ENCODE peak calls at places on chromosomes 3 and 15, in ten cellular contexts. One of them, this sample, is unnamed.

GRCh38 chr15:60729850-60730458 is 251.0 kb upstream of the ICE2 start:
- DNase-seq in colonic mucosa: no peak
- DNase-seq in foreskin fibroblast: no peak
- DNase-seq in B cell: no peak
- DNase-seq in sigmoid colon: no peak
- DNase-seq in transverse colon: no peak
- DNase-seq in fibroblast of lung: no peak
- DNase-seq in breast epithelium: no peak
- DNase-seq in PC-3: no peak
- DNase-seq in fibroblast of the aortic adventitia: no peak
- DNase-seq in this sample: no peak

GRCh38 chr15:85120351-85121113 is 138.9 kb downstream of the PDE8A start:
- DNase-seq in sigmoid colon: no peak
- DNase-seq in fibroblast of lung: no peak
- DNase-seq in transverse colon: no peak
- DNase-seq in PC-3: no peak
- DNase-seq in B cell: no peak
- DNase-seq in breast epithelium: no peak
- DNase-seq in colonic mucosa: no peak
- DNase-seq in fibroblast of the aortic adventitia: no peak
- DNase-seq in foreskin fibroblast: no peak
- DNase-seq in this sample: no peak

GRCh38 chr15:66287461-66288055 is 5.8 kb upstream of the DIS3L start:
- DNase-seq in sigmoid colon: no peak
- DNase-seq in foreskin fibroblast: peak
- DNase-seq in fibroblast of lung: no peak
- DNase-seq in breast epithelium: no peak
- DNase-seq in fibroblast of the aortic adventitia: peak
- DNase-seq in colonic mucosa: no peak
- DNase-seq in PC-3: peak
- DNase-seq in B cell: no peak
- DNase-seq in transverse colon: no peak
- DNase-seq in this sample: no peak

GRCh38 chr3:194574639-194575483 is 58.4 kb downstream of the TMEM44 start:
- DNase-seq in sigmoid colon: no peak
- DNase-seq in breast epithelium: no peak
- DNase-seq in foreskin fibroblast: peak
- DNase-seq in colonic mucosa: no peak
- DNase-seq in fibroblast of the aortic adventitia: peak
- DNase-seq in transverse colon: no peak
- DNase-seq in fibroblast of lung: peak
- DNase-seq in PC-3: peak
- DNase-seq in B cell: no peak
- DNase-seq in this sample: no peak

GRCh38 chr3:123559040-123559861 is 25.6 kb downstream of the HACD2 start:
- DNase-seq in sigmoid colon: no peak
- DNase-seq in PC-3: peak
- DNase-seq in fibroblast of lung: peak
- DNase-seq in colonic mucosa: no peak
- DNase-seq in foreskin fibroblast: peak
- DNase-seq in B cell: no peak
- DNase-seq in fibroblast of the aortic adventitia: peak
- DNase-seq in transverse colon: no peak
- DNase-seq in breast epithelium: no peak
- DNase-seq in this sample: no peak

GRCh38 chr3:112555535-112556170 is 6.1 kb downstream of the ATG3 start:
- DNase-seq in fibroblast of lung: no peak
- DNase-seq in transverse colon: no peak
- DNase-seq in fibroblast of the aortic adventitia: no peak
- DNase-seq in sigmoid colon: no peak
- DNase-seq in breast epithelium: no peak
- DNase-seq in foreskin fibroblast: no peak
- DNase-seq in B cell: no peak
- DNase-seq in colonic mucosa: no peak
- DNase-seq in PC-3: peak
- DNase-seq in this sample: no peak

GRCh38 chr3:195395208-195395816 is 47.5 kb downstream of the ACAP2 start:
- DNase-seq in foreskin fibroblast: no peak
- DNase-seq in PC-3: no peak
- DNase-seq in fibroblast of lung: no peak
- DNase-seq in sigmoid colon: no peak
- DNase-seq in breast epithelium: no peak
- DNase-seq in transverse colon: no peak
- DNase-seq in fibroblast of the aortic adventitia: no peak
- DNase-seq in B cell: no peak
- DNase-seq in colonic mucosa: no peak
- DNase-seq in this sample: no peak

GRCh38 chr15:33644319-33644718 is 324.0 kb upstream of the CHRM5 start:
- DNase-seq in fibroblast of lung: no peak
- DNase-seq in breast epithelium: no peak
- DNase-seq in colonic mucosa: no peak
- DNase-seq in fibroblast of the aortic adventitia: no peak
- DNase-seq in sigmoid colon: no peak
- DNase-seq in PC-3: no peak
- DNase-seq in foreskin fibroblast: no peak
- DNase-seq in B cell: no peak
- DNase-seq in transverse colon: no peak
- DNase-seq in this sample: no peak

GRCh38 chr3:54069961-54070360 is 52.4 kb upstream of the CACNA2D3 start:
- DNase-seq in transverse colon: no peak
- DNase-seq in fibroblast of lung: no peak
- DNase-seq in fibroblast of the aortic adventitia: no peak
- DNase-seq in sigmoid colon: no peak
- DNase-seq in breast epithelium: no peak
- DNase-seq in foreskin fibroblast: no peak
- DNase-seq in colonic mucosa: no peak
- DNase-seq in PC-3: no peak
- DNase-seq in B cell: no peak
- DNase-seq in this sample: no peak

GRCh38 chr3:32778389-32778788 is 39.4 kb upstream of the TRIM71 start:
- DNase-seq in sigmoid colon: peak
- DNase-seq in foreskin fibroblast: no peak
- DNase-seq in PC-3: no peak
- DNase-seq in B cell: no peak
- DNase-seq in fibroblast of lung: no peak
- DNase-seq in fibroblast of the aortic adventitia: no peak
- DNase-seq in transverse colon: no peak
- DNase-seq in colonic mucosa: no peak
- DNase-seq in breast epithelium: no peak
- DNase-seq in this sample: no peak
- TF ChIP-seq CTCF in sigmoid colon: no peak
- TF ChIP-seq CTCF in foreskin fibroblast: no peak
- TF ChIP-seq CTCF in PC-3: no peak
- TF ChIP-seq CTCF in B cell: no peak
- TF ChIP-seq CTCF in fibroblast of lung: no peak
- TF ChIP-seq CTCF in fibroblast of the aortic adventitia: no peak
- TF ChIP-seq CTCF in transverse colon: no peak
- TF ChIP-seq CTCF in colonic mucosa: no peak
- TF ChIP-seq CTCF in breast epithelium: no peak
- TF ChIP-seq CTCF in this sample: no peak

DNA sequence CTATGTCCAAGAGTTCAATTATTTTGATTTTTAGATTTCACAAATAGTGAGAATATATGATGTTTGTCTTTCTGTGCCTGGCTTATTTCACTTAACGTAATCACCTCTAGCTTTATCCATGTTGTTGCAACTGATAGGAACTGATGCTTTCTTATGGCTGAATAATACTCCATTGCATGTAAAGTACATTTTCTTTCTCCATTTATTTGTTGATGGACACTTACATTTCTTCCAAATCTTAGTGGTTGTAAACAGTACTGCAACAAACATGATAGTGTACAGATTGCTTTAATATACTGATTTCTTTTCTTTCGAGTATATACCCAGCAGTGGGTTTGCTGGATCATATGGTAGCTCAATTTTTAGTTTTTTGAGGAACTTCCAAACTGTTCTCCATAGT is 600.6 kb upstream of the SEMA6D start:
- DNase-seq in transverse colon: no peak
- DNase-seq in PC-3: no peak
- DNase-seq in B cell: no peak
- DNase-seq in foreskin fibroblast: no peak
- DNase-seq in breast epithelium: no peak
- DNase-seq in sigmoid colon: no peak
- DNase-seq in colonic mucosa: no peak
- DNase-seq in fibroblast of lung: no peak
- DNase-seq in fibroblast of the aortic adventitia: no peak
- DNase-seq in this sample: no peak
- TF ChIP-seq CTCF in transverse colon: no peak
- TF ChIP-seq CTCF in PC-3: no peak
- TF ChIP-seq CTCF in B cell: no peak
- TF ChIP-seq CTCF in foreskin fibroblast: no peak
- TF ChIP-seq CTCF in breast epithelium: no peak
- TF ChIP-seq CTCF in sigmoid colon: no peak
- TF ChIP-seq CTCF in colonic mucosa: no peak
- TF ChIP-seq CTCF in fibroblast of lung: no peak
- TF ChIP-seq CTCF in fibroblast of the aortic adventitia: peak
- TF ChIP-seq CTCF in this sample: peak

DNA sequence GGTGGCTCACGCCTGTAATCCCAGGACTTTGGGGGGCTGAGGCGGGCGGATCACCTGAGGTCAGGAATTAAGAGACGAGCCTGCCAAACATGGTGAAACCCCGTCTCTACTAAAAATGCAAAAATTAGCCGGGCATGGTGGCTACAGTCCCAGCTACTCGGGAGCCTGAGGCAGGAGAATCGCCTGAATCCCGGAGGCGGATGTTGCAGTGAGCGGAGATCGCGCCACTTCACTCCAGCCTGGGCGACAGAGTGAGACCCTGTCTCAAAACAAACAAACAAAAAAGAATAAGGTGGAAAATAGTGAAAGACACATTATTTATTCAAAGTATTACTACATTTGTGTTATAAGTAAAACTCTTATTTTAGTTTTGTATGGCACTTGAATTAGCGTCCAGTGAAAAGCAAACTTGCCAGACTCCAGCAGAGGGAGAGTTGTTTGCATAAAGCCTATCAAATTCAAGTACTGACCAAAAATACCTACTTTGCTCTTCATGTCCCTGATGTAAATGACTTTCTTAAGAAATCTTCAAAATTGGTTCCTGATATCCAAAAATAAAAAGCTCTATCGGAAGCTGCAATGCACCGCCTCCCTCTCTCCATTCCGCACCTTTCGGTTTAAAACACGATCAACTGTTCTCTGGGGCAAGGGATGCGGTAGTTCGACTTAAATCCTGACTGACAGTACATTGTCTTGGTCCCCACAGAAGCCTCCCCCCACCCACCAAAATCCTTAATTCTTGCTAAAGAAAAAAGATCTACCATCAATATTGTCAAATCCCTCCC is 1.2 kb downstream of the TRPM7 start:
- DNase-seq in transverse colon: no peak
- DNase-seq in B cell: no peak
- DNase-seq in fibroblast of lung: peak
- DNase-seq in fibroblast of the aortic adventitia: peak
- DNase-seq in colonic mucosa: no peak
- DNase-seq in foreskin fibroblast: peak
- DNase-seq in sigmoid colon: no peak
- DNase-seq in PC-3: peak
- DNase-seq in breast epithelium: no peak
- DNase-seq in this sample: no peak
- TF ChIP-seq CTCF in transverse colon: no peak
- TF ChIP-seq CTCF in B cell: no peak
- TF ChIP-seq CTCF in fibroblast of lung: peak
- TF ChIP-seq CTCF in fibroblast of the aortic adventitia: peak
- TF ChIP-seq CTCF in colonic mucosa: no peak
- TF ChIP-seq CTCF in foreskin fibroblast: no peak
- TF ChIP-seq CTCF in sigmoid colon: no peak
- TF ChIP-seq CTCF in PC-3: no peak
- TF ChIP-seq CTCF in breast epithelium: no peak
- TF ChIP-seq CTCF in this sample: peak

GRCh38 chr3:71018794-71019193 is 564.7 kb downstream of the FOXP1 start:
- DNase-seq in breast epithelium: no peak
- DNase-seq in fibroblast of the aortic adventitia: no peak
- DNase-seq in B cell: no peak
- DNase-seq in PC-3: no peak
- DNase-seq in colonic mucosa: no peak
- DNase-seq in transverse colon: no peak
- DNase-seq in fibroblast of lung: no peak
- DNase-seq in sigmoid colon: no peak
- DNase-seq in foreskin fibroblast: no peak
- DNase-seq in this sample: no peak

GRCh38 chr3:71025010-71025409 is 558.5 kb downstream of the FOXP1 start:
- DNase-seq in PC-3: peak
- DNase-seq in breast epithelium: no peak
- DNase-seq in transverse colon: no peak
- DNase-seq in fibroblast of lung: no peak
- DNase-seq in sigmoid colon: no peak
- DNase-seq in fibroblast of the aortic adventitia: no peak
- DNase-seq in B cell: no peak
- DNase-seq in colonic mucosa: no peak
- DNase-seq in foreskin fibroblast: no peak
- DNase-seq in this sample: no peak

GRCh38 chr3:71025516-71025915 is 558.0 kb downstream of the FOXP1 start:
- DNase-seq in breast epithelium: no peak
- DNase-seq in B cell: no peak
- DNase-seq in sigmoid colon: no peak
- DNase-seq in colonic mucosa: no peak
- DNase-seq in fibroblast of the aortic adventitia: no peak
- DNase-seq in fibroblast of lung: no peak
- DNase-seq in transverse colon: no peak
- DNase-seq in PC-3: peak
- DNase-seq in foreskin fibroblast: no peak
- DNase-seq in this sample: no peak

GRCh38 chr3:71026634-71027578 is 556.6 kb downstream of the FOXP1 start:
- DNase-seq in transverse colon: no peak
- DNase-seq in foreskin fibroblast: peak
- DNase-seq in fibroblast of the aortic adventitia: peak
- DNase-seq in colonic mucosa: no peak
- DNase-seq in sigmoid colon: no peak
- DNase-seq in fibroblast of lung: no peak
- DNase-seq in PC-3: peak
- DNase-seq in breast epithelium: no peak
- DNase-seq in B cell: no peak
- DNase-seq in this sample: no peak

DNA sequence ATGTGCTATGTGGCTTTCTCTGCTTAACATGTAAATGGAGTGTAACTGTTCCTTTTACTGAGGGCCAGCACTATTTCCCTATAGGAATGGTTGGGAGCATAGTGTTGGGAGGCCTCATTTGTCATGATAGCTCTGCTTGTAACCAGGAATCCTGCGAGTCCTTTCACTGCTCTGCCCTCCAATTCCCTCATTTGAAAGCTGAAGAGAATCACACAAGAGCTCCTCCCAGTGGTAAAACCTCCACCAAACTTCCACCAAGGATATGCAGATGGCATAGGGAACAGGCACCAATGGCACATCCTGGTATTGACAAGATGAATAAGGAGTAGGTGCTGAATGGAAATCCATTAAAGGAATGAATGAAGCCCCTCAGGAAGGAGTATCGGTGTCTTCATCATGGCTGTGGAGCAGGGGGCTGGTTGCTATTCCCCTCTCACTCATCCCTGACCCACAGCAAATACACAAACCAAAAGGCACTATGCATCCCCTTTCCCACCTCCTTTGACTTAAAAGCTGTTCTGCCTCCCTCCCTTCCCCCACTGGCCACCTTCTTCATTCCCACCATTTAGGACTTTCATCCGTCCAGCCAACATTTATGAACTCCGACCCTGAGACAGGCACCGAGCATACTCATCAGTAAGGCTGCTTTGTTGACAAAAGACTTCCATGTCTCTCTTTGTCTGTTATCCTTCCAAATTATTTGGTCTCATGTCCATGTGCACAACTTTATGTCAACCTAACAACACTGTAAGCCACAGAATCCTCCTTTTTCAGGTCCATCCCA is 560.8 kb downstream of the FOXP1 start:
- DNase-seq in B cell: no peak
- DNase-seq in breast epithelium: no peak
- DNase-seq in sigmoid colon: no peak
- DNase-seq in colonic mucosa: no peak
- DNase-seq in fibroblast of lung: peak
- DNase-seq in transverse colon: no peak
- DNase-seq in foreskin fibroblast: no peak
- DNase-seq in fibroblast of the aortic adventitia: peak
- DNase-seq in PC-3: peak
- DNase-seq in this sample: no peak
- TF ChIP-seq CTCF in B cell: no peak
- TF ChIP-seq CTCF in breast epithelium: no peak
- TF ChIP-seq CTCF in sigmoid colon: no peak
- TF ChIP-seq CTCF in colonic mucosa: no peak
- TF ChIP-seq CTCF in fibroblast of lung: peak
- TF ChIP-seq CTCF in transverse colon: no peak
- TF ChIP-seq CTCF in foreskin fibroblast: no peak
- TF ChIP-seq CTCF in fibroblast of the aortic adventitia: peak
- TF ChIP-seq CTCF in PC-3: peak
- TF ChIP-seq CTCF in this sample: peak

This sample was measured in type B pancreatic cell.